ENCODE peak calls at places on chromosomes 5 and 9, in six cellular contexts. One of them, this sample, is unnamed.

GRCh38 chr5:124952079-124952478 is 205.6 kb upstream of the ZNF608 start:
- DNase-seq in astrocyte of the spinal cord: no peak
- DNase-seq in tibial nerve: no peak
- DNase-seq in tibial artery: no peak
- DNase-seq in GM12865: peak
- DNase-seq in adrenal gland: no peak
- DNase-seq in this sample: peak

GRCh38 chr5:30539004-30539634 is 654.4 kb upstream of the CDH6 start:
- DNase-seq in astrocyte of the spinal cord: peak
- DNase-seq in tibial nerve: no peak
- DNase-seq in tibial artery: peak
- DNase-seq in GM12865: no peak
- DNase-seq in adrenal gland: no peak
- DNase-seq in this sample: no peak

GRCh38 chr5:176609724-176610429 is at the start of gene GPRIN1:
- DNase-seq in astrocyte of the spinal cord: peak
- DNase-seq in tibial nerve: no peak
- DNase-seq in tibial artery: no peak
- DNase-seq in GM12865: peak
- DNase-seq in adrenal gland: no peak
- DNase-seq in this sample: peak

GRCh38 chr9:81575976-81576375 is 113.4 kb downstream of the TLE1 start:
- DNase-seq in astrocyte of the spinal cord: peak
- DNase-seq in tibial nerve: no peak
- DNase-seq in tibial artery: no peak
- DNase-seq in GM12865: no peak
- DNase-seq in adrenal gland: no peak
- DNase-seq in this sample: peak

GRCh38 chr5:108669493-108669892 is 78.2 kb upstream of the FER start:
- DNase-seq in astrocyte of the spinal cord: no peak
- DNase-seq in tibial nerve: no peak
- DNase-seq in tibial artery: no peak
- DNase-seq in GM12865: no peak
- DNase-seq in adrenal gland: no peak
- DNase-seq in this sample: no peak

GRCh38 chr9:122197334-122197872 is 31.4 kb downstream of the LHX6 start:
- DNase-seq in astrocyte of the spinal cord: no peak
- DNase-seq in tibial nerve: no peak
- DNase-seq in tibial artery: no peak
- DNase-seq in GM12865: no peak
- DNase-seq in adrenal gland: no peak
- DNase-seq in this sample: no peak

GRCh38 chr5:62600560-62601252 is 22.1 kb downstream of the LRRC70 start:
- DNase-seq in astrocyte of the spinal cord: no peak
- DNase-seq in tibial nerve: no peak
- DNase-seq in tibial artery: no peak
- DNase-seq in GM12865: no peak
- DNase-seq in adrenal gland: no peak
- DNase-seq in this sample: no peak

GRCh38 chr5:30040483-30041116 is 1152.9 kb upstream of the CDH6 start:
- DNase-seq in astrocyte of the spinal cord: peak
- DNase-seq in tibial nerve: no peak
- DNase-seq in tibial artery: no peak
- DNase-seq in GM12865: peak
- DNase-seq in adrenal gland: no peak
- DNase-seq in this sample: peak

GRCh38 chr9:15541862-15542261 is 11.0 kb upstream of the CCDC171 start:
- DNase-seq in astrocyte of the spinal cord: no peak
- DNase-seq in tibial nerve: no peak
- DNase-seq in tibial artery: no peak
- DNase-seq in GM12865: no peak
- DNase-seq in adrenal gland: no peak
- DNase-seq in this sample: no peak

GRCh38 chr9:6827370-6827949 is 69.7 kb downstream of the KDM4C start:
- DNase-seq in astrocyte of the spinal cord: peak
- DNase-seq in tibial nerve: no peak
- DNase-seq in tibial artery: no peak
- DNase-seq in GM12865: peak
- DNase-seq in adrenal gland: no peak
- DNase-seq in this sample: peak

GRCh38 chr5:11724947-11725346 is 179.3 kb downstream of the CTNND2 start:
- DNase-seq in astrocyte of the spinal cord: no peak
- DNase-seq in tibial nerve: no peak
- DNase-seq in tibial artery: no peak
- DNase-seq in GM12865: no peak
- DNase-seq in adrenal gland: no peak
- DNase-seq in this sample: no peak

DNA sequence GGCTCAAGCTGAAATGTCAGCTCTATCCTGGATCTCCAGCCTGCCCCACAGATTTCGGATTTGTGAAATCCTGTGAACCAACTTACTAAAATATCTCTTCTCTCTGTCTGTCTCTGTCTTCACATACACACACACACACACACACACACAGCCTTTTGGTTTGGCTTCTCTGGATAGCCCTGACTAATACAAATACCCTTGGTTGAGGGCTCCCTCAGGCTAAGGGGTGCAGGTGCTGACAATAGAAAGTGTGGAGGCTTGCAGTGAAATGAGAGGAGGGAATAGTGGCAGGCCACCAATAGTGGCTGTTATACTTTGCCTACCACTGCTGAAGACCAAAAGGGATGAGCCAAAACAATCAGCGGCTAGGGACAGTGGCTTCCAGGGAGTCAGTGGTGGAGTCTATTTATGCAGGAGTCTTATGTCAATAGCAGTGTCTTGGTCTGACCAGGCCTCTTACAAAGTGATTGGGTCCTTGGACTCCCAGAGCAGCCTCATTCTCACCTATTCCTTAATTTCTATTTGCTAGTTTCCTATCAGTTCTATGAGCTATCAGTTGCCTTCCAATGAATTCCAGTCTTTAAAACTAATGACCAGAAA is 93.2 kb upstream of the GAS1 start:
- DNase-seq in astrocyte of the spinal cord: no peak
- DNase-seq in tibial nerve: no peak
- DNase-seq in tibial artery: no peak
- DNase-seq in GM12865: no peak
- DNase-seq in adrenal gland: no peak
- DNase-seq in this sample: no peak
- H3K4me3 ChIP-seq in astrocyte of the spinal cord: no peak
- H3K4me3 ChIP-seq in tibial nerve: no peak
- H3K4me3 ChIP-seq in tibial artery: no peak
- H3K4me3 ChIP-seq in GM12865: no peak
- H3K4me3 ChIP-seq in adrenal gland: no peak
- H3K4me3 ChIP-seq in this sample: no peak

DNA sequence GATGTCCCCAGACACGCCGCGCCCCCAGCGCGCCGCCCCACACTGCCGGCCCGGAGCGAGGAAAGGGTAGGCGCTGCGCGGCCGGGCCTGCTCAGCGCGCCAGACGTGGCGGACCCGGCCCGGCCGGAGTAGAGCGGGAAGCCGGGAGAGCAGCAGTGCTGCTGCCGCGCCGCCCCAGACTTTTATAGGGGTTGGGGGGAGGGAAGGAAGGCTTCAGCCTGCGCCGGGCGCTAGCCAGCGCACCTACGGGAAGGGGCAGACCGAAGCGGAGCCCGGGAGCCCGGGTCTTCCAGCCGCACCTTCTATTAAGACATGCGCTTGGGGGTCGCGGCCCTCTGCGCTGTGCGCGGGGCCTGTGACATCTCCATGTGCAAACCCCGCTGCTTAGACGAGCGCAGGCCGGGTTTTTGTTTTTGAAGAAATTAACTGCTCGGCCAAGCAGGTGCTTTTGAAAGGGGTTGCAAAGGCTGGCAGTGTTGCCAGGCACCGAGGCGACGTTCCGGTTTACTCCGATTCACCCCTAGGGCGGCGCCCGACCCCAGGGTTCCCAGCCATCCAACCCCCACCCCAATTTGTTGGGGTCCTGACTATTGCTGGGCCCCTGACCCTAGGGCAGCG is 361 bp upstream of the PAX5 start:
- DNase-seq in astrocyte of the spinal cord: no peak
- DNase-seq in tibial nerve: no peak
- DNase-seq in tibial artery: no peak
- DNase-seq in GM12865: peak
- DNase-seq in adrenal gland: no peak
- DNase-seq in this sample: no peak
- TF ChIP-seq CTCF in astrocyte of the spinal cord: no peak
- TF ChIP-seq CTCF in tibial nerve: no peak
- TF ChIP-seq CTCF in tibial artery: no peak
- TF ChIP-seq CTCF in GM12865: peak
- TF ChIP-seq CTCF in adrenal gland: no peak
- TF ChIP-seq CTCF in this sample: no peak

DNA sequence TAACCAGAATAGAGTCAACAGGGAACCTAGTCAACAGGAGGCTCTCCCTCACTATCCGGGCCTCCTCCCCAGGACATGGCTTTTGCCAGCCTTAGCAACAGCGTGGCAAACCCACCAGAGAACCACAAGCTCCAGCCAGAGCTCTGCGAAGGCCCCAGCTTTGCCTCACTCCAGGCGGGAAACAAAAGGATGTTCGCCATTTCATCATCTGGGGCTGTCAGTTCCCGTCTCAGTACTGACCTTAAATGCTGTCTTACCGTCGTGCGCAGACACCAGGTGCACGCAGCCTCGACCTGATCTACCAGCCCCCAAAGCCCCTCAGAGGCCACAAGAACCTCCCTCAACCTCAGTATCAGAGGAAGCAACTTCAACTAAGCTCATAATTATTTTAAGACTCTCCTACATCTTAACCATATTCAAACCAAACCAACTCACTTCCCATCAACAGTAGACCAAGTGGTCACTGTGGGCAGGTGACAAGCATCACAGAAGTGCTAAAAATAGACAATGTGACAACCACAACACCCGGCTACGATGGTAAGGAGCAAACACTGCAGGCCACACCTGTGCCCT is 71.4 kb downstream of the SEMA4D start:
- DNase-seq in astrocyte of the spinal cord: no peak
- DNase-seq in tibial nerve: no peak
- DNase-seq in tibial artery: no peak
- DNase-seq in GM12865: peak
- DNase-seq in adrenal gland: no peak
- DNase-seq in this sample: no peak
- H3K4me3 ChIP-seq in astrocyte of the spinal cord: no peak
- H3K4me3 ChIP-seq in tibial nerve: no peak
- H3K4me3 ChIP-seq in tibial artery: no peak
- H3K4me3 ChIP-seq in GM12865: peak
- H3K4me3 ChIP-seq in adrenal gland: no peak
- H3K4me3 ChIP-seq in this sample: no peak

GRCh38 chr5:92944337-92944736 is 636.7 kb downstream of the NR2F1-AS1 start:
- DNase-seq in astrocyte of the spinal cord: no peak
- DNase-seq in tibial nerve: no peak
- DNase-seq in tibial artery: no peak
- DNase-seq in GM12865: no peak
- DNase-seq in adrenal gland: no peak
- DNase-seq in this sample: no peak

GRCh38 chr5:92946546-92946945 is 634.5 kb downstream of the NR2F1-AS1 start:
- DNase-seq in astrocyte of the spinal cord: no peak
- DNase-seq in tibial nerve: no peak
- DNase-seq in tibial artery: no peak
- DNase-seq in GM12865: no peak
- DNase-seq in adrenal gland: no peak
- DNase-seq in this sample: no peak

GRCh38 chr5:92942762-92943161 is 638.3 kb downstream of the NR2F1-AS1 start:
- DNase-seq in astrocyte of the spinal cord: no peak
- DNase-seq in tibial nerve: no peak
- DNase-seq in tibial artery: no peak
- DNase-seq in GM12865: no peak
- DNase-seq in adrenal gland: no peak
- DNase-seq in this sample: no peak

GRCh38 chr5:92944903-92945629 is 636.0 kb downstream of the NR2F1-AS1 start:
- DNase-seq in astrocyte of the spinal cord: peak
- DNase-seq in tibial nerve: no peak
- DNase-seq in tibial artery: no peak
- DNase-seq in GM12865: no peak
- DNase-seq in adrenal gland: no peak
- DNase-seq in this sample: peak

DNA sequence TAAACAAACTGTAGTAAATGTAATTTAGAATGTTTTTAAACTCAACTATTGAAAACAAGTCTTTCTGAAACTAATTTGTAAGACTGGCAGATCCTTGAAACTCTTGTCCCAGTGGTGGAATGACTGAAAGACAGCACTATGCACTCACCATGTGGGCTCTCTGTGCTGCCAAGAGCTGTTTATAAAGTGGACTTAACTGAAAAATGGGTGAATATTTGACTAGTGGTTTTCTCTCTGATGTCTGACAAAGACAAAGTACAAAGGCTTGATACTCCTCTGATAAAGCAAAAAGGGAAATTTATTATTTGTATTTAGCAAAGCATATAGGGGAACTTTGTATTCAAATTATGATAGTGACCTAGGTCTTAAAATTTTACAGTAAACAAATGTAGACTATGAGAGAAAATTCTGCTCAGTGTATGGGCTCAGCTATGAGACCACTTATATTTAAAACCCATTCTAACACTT is 635.4 kb downstream of the NR2F1-AS1 start:
- DNase-seq in astrocyte of the spinal cord: peak
- DNase-seq in tibial nerve: no peak
- DNase-seq in tibial artery: no peak
- DNase-seq in GM12865: no peak
- DNase-seq in adrenal gland: no peak
- DNase-seq in this sample: peak
- TF ChIP-seq CTCF in astrocyte of the spinal cord: no peak
- TF ChIP-seq CTCF in tibial nerve: no peak
- TF ChIP-seq CTCF in tibial artery: no peak
- TF ChIP-seq CTCF in GM12865: no peak
- TF ChIP-seq CTCF in adrenal gland: no peak
- TF ChIP-seq CTCF in this sample: no peak

DNA sequence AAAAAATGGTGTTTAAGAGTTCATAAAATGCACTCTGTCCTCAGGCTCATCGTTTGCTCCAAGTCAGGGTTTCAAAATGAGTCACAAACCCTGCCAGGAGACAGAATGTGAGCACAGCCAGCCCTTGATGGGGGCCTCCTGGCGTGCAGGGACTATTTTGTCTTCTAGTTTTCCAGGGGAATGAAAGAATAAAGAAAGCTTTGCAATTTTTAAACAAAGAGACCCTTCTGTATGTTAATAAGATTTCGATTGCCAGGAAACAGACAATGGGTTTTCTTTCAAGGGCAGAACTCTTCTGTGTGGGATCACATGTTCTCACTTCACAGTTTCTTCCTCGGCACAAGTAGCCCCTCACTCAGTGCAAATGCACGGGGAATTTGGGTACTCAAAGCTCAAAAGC is 121.4 kb upstream of the C6 start:
- DNase-seq in astrocyte of the spinal cord: peak
- DNase-seq in tibial nerve: no peak
- DNase-seq in tibial artery: no peak
- DNase-seq in GM12865: peak
- DNase-seq in adrenal gland: peak
- DNase-seq in this sample: peak
- H3K4me3 ChIP-seq in astrocyte of the spinal cord: no peak
- H3K4me3 ChIP-seq in tibial nerve: no peak
- H3K4me3 ChIP-seq in tibial artery: no peak
- H3K4me3 ChIP-seq in GM12865: no peak
- H3K4me3 ChIP-seq in adrenal gland: no peak
- H3K4me3 ChIP-seq in this sample: no peak

GRCh38 chr5:68216737-68217231 is 1.2 kb downstream of the PIK3R1 start:
- DNase-seq in astrocyte of the spinal cord: peak
- DNase-seq in tibial nerve: no peak
- DNase-seq in tibial artery: no peak
- DNase-seq in GM12865: no peak
- DNase-seq in adrenal gland: no peak
- DNase-seq in this sample: no peak
- TF ChIP-seq CTCF in astrocyte of the spinal cord: no peak
- TF ChIP-seq CTCF in tibial nerve: no peak
- TF ChIP-seq CTCF in tibial artery: no peak
- TF ChIP-seq CTCF in GM12865: no peak
- TF ChIP-seq CTCF in adrenal gland: no peak
- TF ChIP-seq CTCF in this sample: no peak